ENCODE peak calls at places on chromosomes 16 and 17, in nine cellular contexts. One of them, this sample, is unnamed.

GRCh38 chr17:76337413-76337777 is 16.3 kb downstream of the PRPSAP1 start:
- DNase-seq in ACHN: no peak
- DNase-seq in G401: no peak
- DNase-seq in activated naive CD8-positive, alpha-beta T cell treated with anti-CD3 and anti-CD28 coated beads for 36 hours: no peak
- DNase-seq in endothelial cell of umbilical vein: peak
- DNase-seq in lower lobe of right lung: no peak
- DNase-seq in CD4-positive, alpha-beta T cell: no peak
- DNase-seq in dermis blood vessel endothelial cell: peak
- DNase-seq in NCI-H1092: no peak
- DNase-seq in this sample: no peak

GRCh38 chr17:81514735-81515529 is 2.3 kb upstream of the ACTG1 start:
- DNase-seq in ACHN: peak
- DNase-seq in G401: peak
- DNase-seq in activated naive CD8-positive, alpha-beta T cell treated with anti-CD3 and anti-CD28 coated beads for 36 hours: peak
- DNase-seq in endothelial cell of umbilical vein: peak
- DNase-seq in lower lobe of right lung: peak
- DNase-seq in CD4-positive, alpha-beta T cell: no peak
- DNase-seq in dermis blood vessel endothelial cell: peak
- DNase-seq in NCI-H1092: peak
- DNase-seq in this sample: peak

GRCh38 chr17:49699967-49700575 is 7.7 kb downstream of the SLC35B1 start:
- DNase-seq in ACHN: no peak
- DNase-seq in G401: no peak
- DNase-seq in activated naive CD8-positive, alpha-beta T cell treated with anti-CD3 and anti-CD28 coated beads for 36 hours: no peak
- DNase-seq in endothelial cell of umbilical vein: no peak
- DNase-seq in lower lobe of right lung: no peak
- DNase-seq in CD4-positive, alpha-beta T cell: no peak
- DNase-seq in dermis blood vessel endothelial cell: no peak
- DNase-seq in NCI-H1092: no peak
- DNase-seq in this sample: no peak

GRCh38 chr16:23706439-23706838 is 6.6 kb downstream of the ERN2 start:
- DNase-seq in ACHN: no peak
- DNase-seq in G401: no peak
- DNase-seq in activated naive CD8-positive, alpha-beta T cell treated with anti-CD3 and anti-CD28 coated beads for 36 hours: no peak
- DNase-seq in endothelial cell of umbilical vein: no peak
- DNase-seq in lower lobe of right lung: no peak
- DNase-seq in CD4-positive, alpha-beta T cell: no peak
- DNase-seq in dermis blood vessel endothelial cell: no peak
- DNase-seq in NCI-H1092: no peak
- DNase-seq in this sample: no peak

GRCh38 chr16:20857281-20857680 is 42.9 kb downstream of the DCUN1D3 start:
- DNase-seq in ACHN: no peak
- DNase-seq in G401: no peak
- DNase-seq in activated naive CD8-positive, alpha-beta T cell treated with anti-CD3 and anti-CD28 coated beads for 36 hours: no peak
- DNase-seq in endothelial cell of umbilical vein: no peak
- DNase-seq in lower lobe of right lung: no peak
- DNase-seq in CD4-positive, alpha-beta T cell: no peak
- DNase-seq in dermis blood vessel endothelial cell: no peak
- DNase-seq in NCI-H1092: no peak
- DNase-seq in this sample: no peak

GRCh38 chr16:86231321-86231995 is 278.9 kb upstream of the FOXF1 start:
- DNase-seq in ACHN: no peak
- DNase-seq in G401: no peak
- DNase-seq in activated naive CD8-positive, alpha-beta T cell treated with anti-CD3 and anti-CD28 coated beads for 36 hours: no peak
- DNase-seq in endothelial cell of umbilical vein: no peak
- DNase-seq in lower lobe of right lung: no peak
- DNase-seq in CD4-positive, alpha-beta T cell: no peak
- DNase-seq in dermis blood vessel endothelial cell: no peak
- DNase-seq in NCI-H1092: no peak
- DNase-seq in this sample: no peak

GRCh38 chr17:45976391-45976754 is 22.7 kb upstream of the STH start:
- DNase-seq in ACHN: no peak
- DNase-seq in G401: no peak
- DNase-seq in activated naive CD8-positive, alpha-beta T cell treated with anti-CD3 and anti-CD28 coated beads for 36 hours: no peak
- DNase-seq in endothelial cell of umbilical vein: no peak
- DNase-seq in lower lobe of right lung: no peak
- DNase-seq in CD4-positive, alpha-beta T cell: no peak
- DNase-seq in dermis blood vessel endothelial cell: no peak
- DNase-seq in NCI-H1092: no peak
- DNase-seq in this sample: no peak

GRCh38 chr17:39804839-39805238 is 59.3 kb downstream of the IKZF3 start:
- DNase-seq in ACHN: no peak
- DNase-seq in G401: no peak
- DNase-seq in activated naive CD8-positive, alpha-beta T cell treated with anti-CD3 and anti-CD28 coated beads for 36 hours: no peak
- DNase-seq in endothelial cell of umbilical vein: peak
- DNase-seq in lower lobe of right lung: no peak
- DNase-seq in CD4-positive, alpha-beta T cell: no peak
- DNase-seq in dermis blood vessel endothelial cell: no peak
- DNase-seq in NCI-H1092: no peak
- DNase-seq in this sample: no peak

GRCh38 chr16:4407543-4408322 is 8.7 kb downstream of the CORO7 start:
- DNase-seq in ACHN: no peak
- DNase-seq in G401: no peak
- DNase-seq in activated naive CD8-positive, alpha-beta T cell treated with anti-CD3 and anti-CD28 coated beads for 36 hours: no peak
- DNase-seq in endothelial cell of umbilical vein: no peak
- DNase-seq in lower lobe of right lung: no peak
- DNase-seq in CD4-positive, alpha-beta T cell: no peak
- DNase-seq in dermis blood vessel endothelial cell: no peak
- DNase-seq in NCI-H1092: no peak
- DNase-seq in this sample: no peak

GRCh38 chr16:69917739-69918138 is 33.4 kb upstream of the CLEC18A start:
- DNase-seq in ACHN: peak
- DNase-seq in G401: peak
- DNase-seq in activated naive CD8-positive, alpha-beta T cell treated with anti-CD3 and anti-CD28 coated beads for 36 hours: no peak
- DNase-seq in endothelial cell of umbilical vein: peak
- DNase-seq in lower lobe of right lung: peak
- DNase-seq in CD4-positive, alpha-beta T cell: no peak
- DNase-seq in dermis blood vessel endothelial cell: peak
- DNase-seq in NCI-H1092: no peak
- DNase-seq in this sample: peak

GRCh38 chr16:11706180-11706742 is 36.4 kb downstream of the TXNDC11 start:
- DNase-seq in ACHN: no peak
- DNase-seq in G401: no peak
- DNase-seq in activated naive CD8-positive, alpha-beta T cell treated with anti-CD3 and anti-CD28 coated beads for 36 hours: no peak
- DNase-seq in endothelial cell of umbilical vein: no peak
- DNase-seq in lower lobe of right lung: no peak
- DNase-seq in CD4-positive, alpha-beta T cell: no peak
- DNase-seq in dermis blood vessel endothelial cell: no peak
- DNase-seq in NCI-H1092: no peak
- DNase-seq in this sample: no peak

GRCh38 chr17:69761767-69762321 is 313.2 kb upstream of the KCNJ16 start:
- DNase-seq in ACHN: peak
- DNase-seq in G401: peak
- DNase-seq in activated naive CD8-positive, alpha-beta T cell treated with anti-CD3 and anti-CD28 coated beads for 36 hours: no peak
- DNase-seq in endothelial cell of umbilical vein: peak
- DNase-seq in lower lobe of right lung: no peak
- DNase-seq in CD4-positive, alpha-beta T cell: no peak
- DNase-seq in dermis blood vessel endothelial cell: peak
- DNase-seq in NCI-H1092: no peak
- DNase-seq in this sample: peak

GRCh38 chr17:68972119-68972704 is 17.0 kb upstream of the ABCA8 start:
- DNase-seq in ACHN: peak
- DNase-seq in G401: peak
- DNase-seq in activated naive CD8-positive, alpha-beta T cell treated with anti-CD3 and anti-CD28 coated beads for 36 hours: no peak
- DNase-seq in endothelial cell of umbilical vein: peak
- DNase-seq in lower lobe of right lung: no peak
- DNase-seq in CD4-positive, alpha-beta T cell: no peak
- DNase-seq in dermis blood vessel endothelial cell: peak
- DNase-seq in NCI-H1092: no peak
- DNase-seq in this sample: peak

GRCh38 chr17:1643293-1643998 is 2.1 kb downstream of the SCARF1 start:
- DNase-seq in ACHN: peak
- DNase-seq in G401: no peak
- DNase-seq in activated naive CD8-positive, alpha-beta T cell treated with anti-CD3 and anti-CD28 coated beads for 36 hours: peak
- DNase-seq in endothelial cell of umbilical vein: no peak
- DNase-seq in lower lobe of right lung: peak
- DNase-seq in CD4-positive, alpha-beta T cell: peak
- DNase-seq in dermis blood vessel endothelial cell: peak
- DNase-seq in NCI-H1092: no peak
- DNase-seq in this sample: no peak

GRCh38 chr17:64020068-64020766 is at the start of gene ICAM2:
- DNase-seq in ACHN: peak
- DNase-seq in G401: no peak
- DNase-seq in activated naive CD8-positive, alpha-beta T cell treated with anti-CD3 and anti-CD28 coated beads for 36 hours: peak
- DNase-seq in endothelial cell of umbilical vein: peak
- DNase-seq in lower lobe of right lung: peak
- DNase-seq in CD4-positive, alpha-beta T cell: peak
- DNase-seq in dermis blood vessel endothelial cell: peak
- DNase-seq in NCI-H1092: no peak
- DNase-seq in this sample: no peak

GRCh38 chr16:57192720-57193486 is 6.8 kb downstream of the RSPRY1 start:
- DNase-seq in ACHN: peak
- DNase-seq in G401: no peak
- DNase-seq in activated naive CD8-positive, alpha-beta T cell treated with anti-CD3 and anti-CD28 coated beads for 36 hours: no peak
- DNase-seq in endothelial cell of umbilical vein: no peak
- DNase-seq in lower lobe of right lung: no peak
- DNase-seq in CD4-positive, alpha-beta T cell: no peak
- DNase-seq in dermis blood vessel endothelial cell: no peak
- DNase-seq in NCI-H1092: no peak
- DNase-seq in this sample: no peak

GRCh38 chr17:41666336-41666680 is 22.4 kb upstream of the EIF1 start:
- DNase-seq in ACHN: peak
- DNase-seq in G401: no peak
- DNase-seq in activated naive CD8-positive, alpha-beta T cell treated with anti-CD3 and anti-CD28 coated beads for 36 hours: peak
- DNase-seq in endothelial cell of umbilical vein: peak
- DNase-seq in lower lobe of right lung: no peak
- DNase-seq in CD4-positive, alpha-beta T cell: peak
- DNase-seq in dermis blood vessel endothelial cell: peak
- DNase-seq in NCI-H1092: peak
- DNase-seq in this sample: peak

GRCh38 chr16:51540259-51540658 is 389.2 kb upstream of the SALL1 start:
- DNase-seq in ACHN: no peak
- DNase-seq in G401: no peak
- DNase-seq in activated naive CD8-positive, alpha-beta T cell treated with anti-CD3 and anti-CD28 coated beads for 36 hours: no peak
- DNase-seq in endothelial cell of umbilical vein: no peak
- DNase-seq in lower lobe of right lung: no peak
- DNase-seq in CD4-positive, alpha-beta T cell: no peak
- DNase-seq in dermis blood vessel endothelial cell: peak
- DNase-seq in NCI-H1092: no peak
- DNase-seq in this sample: no peak

GRCh38 chr17:43220511-43221125 is 7.8 kb downstream of the CCDC200 start:
- DNase-seq in ACHN: no peak
- DNase-seq in G401: no peak
- DNase-seq in activated naive CD8-positive, alpha-beta T cell treated with anti-CD3 and anti-CD28 coated beads for 36 hours: no peak
- DNase-seq in endothelial cell of umbilical vein: no peak
- DNase-seq in lower lobe of right lung: no peak
- DNase-seq in CD4-positive, alpha-beta T cell: no peak
- DNase-seq in dermis blood vessel endothelial cell: no peak
- DNase-seq in NCI-H1092: no peak
- DNase-seq in this sample: no peak

GRCh38 chr16:56675685-56676210 is 6.1 kb downstream of the MT1H start:
- DNase-seq in ACHN: no peak
- DNase-seq in G401: no peak
- DNase-seq in activated naive CD8-positive, alpha-beta T cell treated with anti-CD3 and anti-CD28 coated beads for 36 hours: peak
- DNase-seq in endothelial cell of umbilical vein: no peak
- DNase-seq in lower lobe of right lung: no peak
- DNase-seq in CD4-positive, alpha-beta T cell: peak
- DNase-seq in dermis blood vessel endothelial cell: no peak
- DNase-seq in NCI-H1092: no peak
- DNase-seq in this sample: no peak

GRCh38 chr16:1331712-1332617 is 1.5 kb upstream of the BAIAP3 start:
- DNase-seq in ACHN: no peak
- DNase-seq in G401: no peak
- DNase-seq in activated naive CD8-positive, alpha-beta T cell treated with anti-CD3 and anti-CD28 coated beads for 36 hours: peak
- DNase-seq in endothelial cell of umbilical vein: peak
- DNase-seq in lower lobe of right lung: peak
- DNase-seq in CD4-positive, alpha-beta T cell: no peak
- DNase-seq in dermis blood vessel endothelial cell: peak
- DNase-seq in NCI-H1092: peak
- DNase-seq in this sample: no peak

GRCh38 chr16:77306050-77306616 is 106.9 kb downstream of the SYCE1L start:
- DNase-seq in ACHN: no peak
- DNase-seq in G401: peak
- DNase-seq in activated naive CD8-positive, alpha-beta T cell treated with anti-CD3 and anti-CD28 coated beads for 36 hours: no peak
- DNase-seq in endothelial cell of umbilical vein: no peak
- DNase-seq in lower lobe of right lung: no peak
- DNase-seq in CD4-positive, alpha-beta T cell: no peak
- DNase-seq in dermis blood vessel endothelial cell: no peak
- DNase-seq in NCI-H1092: peak
- DNase-seq in this sample: peak

GRCh38 chr17:81635973-81636504 is 873 bp downstream of the NPLOC4 start:
- DNase-seq in ACHN: peak
- DNase-seq in G401: no peak
- DNase-seq in activated naive CD8-positive, alpha-beta T cell treated with anti-CD3 and anti-CD28 coated beads for 36 hours: no peak
- DNase-seq in endothelial cell of umbilical vein: no peak
- DNase-seq in lower lobe of right lung: no peak
- DNase-seq in CD4-positive, alpha-beta T cell: no peak
- DNase-seq in dermis blood vessel endothelial cell: no peak
- DNase-seq in NCI-H1092: peak
- DNase-seq in this sample: no peak

GRCh38 chr17:67666710-67667109 is 51.0 kb upstream of the NOL11 start:
- DNase-seq in ACHN: no peak
- DNase-seq in G401: no peak
- DNase-seq in activated naive CD8-positive, alpha-beta T cell treated with anti-CD3 and anti-CD28 coated beads for 36 hours: no peak
- DNase-seq in endothelial cell of umbilical vein: no peak
- DNase-seq in lower lobe of right lung: no peak
- DNase-seq in CD4-positive, alpha-beta T cell: no peak
- DNase-seq in dermis blood vessel endothelial cell: no peak
- DNase-seq in NCI-H1092: no peak
- DNase-seq in this sample: no peak

GRCh38 chr17:3626831-3627565 is 9.1 kb downstream of the SHPK start:
- DNase-seq in ACHN: no peak
- DNase-seq in G401: no peak
- DNase-seq in activated naive CD8-positive, alpha-beta T cell treated with anti-CD3 and anti-CD28 coated beads for 36 hours: no peak
- DNase-seq in endothelial cell of umbilical vein: no peak
- DNase-seq in lower lobe of right lung: no peak
- DNase-seq in CD4-positive, alpha-beta T cell: no peak
- DNase-seq in dermis blood vessel endothelial cell: peak
- DNase-seq in NCI-H1092: no peak
- DNase-seq in this sample: no peak

GRCh38 chr17:2267354-2267753 is 36.2 kb downstream of the SMG6 start:
- DNase-seq in ACHN: no peak
- DNase-seq in G401: no peak
- DNase-seq in activated naive CD8-positive, alpha-beta T cell treated with anti-CD3 and anti-CD28 coated beads for 36 hours: no peak
- DNase-seq in endothelial cell of umbilical vein: no peak
- DNase-seq in lower lobe of right lung: no peak
- DNase-seq in CD4-positive, alpha-beta T cell: no peak
- DNase-seq in dermis blood vessel endothelial cell: no peak
- DNase-seq in NCI-H1092: no peak
- DNase-seq in this sample: no peak

GRCh38 chr16:66057056-66057455 is 309.4 kb upstream of the CDH5 start:
- DNase-seq in ACHN: no peak
- DNase-seq in G401: no peak
- DNase-seq in activated naive CD8-positive, alpha-beta T cell treated with anti-CD3 and anti-CD28 coated beads for 36 hours: no peak
- DNase-seq in endothelial cell of umbilical vein: no peak
- DNase-seq in lower lobe of right lung: no peak
- DNase-seq in CD4-positive, alpha-beta T cell: no peak
- DNase-seq in dermis blood vessel endothelial cell: no peak
- DNase-seq in NCI-H1092: no peak
- DNase-seq in this sample: no peak

This sample was measured in cerebellar cortex.